ENCODE peak calls at places on chromosomes 16 and 17, in ten cellular contexts. B, M, D, N, K, I, P, W, F and T are unnamed samples.

GRCh38 chr16:1781758-1782407 is 488 bp downstream of the SPSB3 start:
- DNase-seq in M (peak; percentile 45), D (no peak), B (peak; percentile 25), F (peak; percentile 33), P (peak; percentile 35), K (no peak), I (no peak), W (peak; percentile 21), N (no peak), T (no peak)

GRCh38 chr16:49474741-49475140 is 101.1 kb downstream of the C16orf78 start:
- DNase-seq in F (no peak), P (no peak), M (no peak), D (no peak), B (no peak), I (no peak), N (no peak), W (no peak), K (no peak), T (no peak)

GRCh38 chr17:77145635-77146632 is 5.2 kb downstream of the SEC14L1 start:
- DNase-seq in P (peak; percentile 84), K (peak; percentile 25), F (no peak), B (peak; percentile 92), W (peak; percentile 84), N (no peak), D (peak; percentile 62), I (no peak), M (peak; percentile 68), T (no peak)

GRCh38 chr17:6523809-6524355 is 32.5 kb downstream of the PITPNM3 start:
- DNase-seq in N (no peak), W (no peak), I (no peak), K (no peak), M (no peak), B (no peak), D (no peak), P (no peak), F (no peak), T (no peak)

GRCh38 chr16:16797239-16797638 is 418.3 kb downstream of the NPIPA7 start:
- DNase-seq in F (no peak), N (no peak), W (no peak), B (peak; percentile 45), D (no peak), K (no peak), P (no peak), I (no peak), M (no peak), T (no peak)

GRCh38 chr17:7887038-7887481 is 1.5 kb upstream of the CHD3 start:
- DNase-seq in D (peak; percentile 57), B (no peak), M (no peak), W (no peak), K (peak; percentile 96), N (no peak), I (no peak), F (no peak), P (no peak), T (no peak)

GRCh38 chr16:56672761-56673536 is 3.3 kb downstream of the MT1H start:
- DNase-seq in W (no peak), M (no peak), F (no peak), P (no peak), K (no peak), N (no peak), D (no peak), B (no peak), I (no peak), T (no peak)

GRCh38 chr17:17738901-17739300 is 57.6 kb downstream of the RAI1 start:
- DNase-seq in P (peak; percentile 40), M (peak; percentile 54), B (no peak), W (no peak), F (no peak), D (peak; percentile 33), K (no peak), N (no peak), I (no peak), T (no peak)

GRCh38 chr17:64240741-64241347 is 22.2 kb downstream of the TEX2 start:
- DNase-seq in M (peak; percentile 61), F (peak; percentile 78), P (peak; percentile 57), W (peak; percentile 53), K (no peak), B (no peak), D (peak; percentile 63), I (no peak), N (no peak), T (no peak)

GRCh38 chr16:85624646-85625045 is 11.5 kb downstream of the GSE1 start:
- DNase-seq in I (no peak), K (no peak), P (no peak), F (no peak), W (no peak), D (no peak), B (no peak), M (no peak), N (no peak), T (no peak)

GRCh38 chr17:61323015-61323379 is 76.6 kb upstream of the TBX2 start:
- DNase-seq in D (no peak), F (peak; percentile 52), N (no peak), P (no peak), B (no peak), I (no peak), W (no peak), M (no peak), K (no peak), T (no peak)

GRCh38 chr17:40122944-40123810 is 1.4 kb downstream of the MSL1 start:
- DNase-seq in F (peak; percentile 60), P (peak; percentile 46), B (peak; percentile 54), D (no peak), I (peak; percentile 51), N (peak; percentile 53), K (peak; percentile 58), M (peak; percentile 56), W (peak; percentile 32), T (peak; percentile 89)

GRCh38 chr17:81488276-81488860 is 24.2 kb downstream of the ACTG1 start:
- DNase-seq in I (no peak), B (no peak), P (no peak), K (no peak), N (no peak), D (no peak), M (no peak), F (no peak), W (no peak), T (peak; percentile 70)

GRCh38 chr17:10646393-10646990 is 10.6 kb downstream of the MYH3 start:
- DNase-seq in K (peak; percentile 6), N (peak; percentile 19), I (peak; percentile 51), D (peak; percentile 53), M (peak; percentile 61), W (peak; percentile 77), B (peak; percentile 62), P (peak; percentile 75), F (peak; percentile 74), T (peak; percentile 86)

GRCh38 chr17:15955793-15956541 is 11.0 kb downstream of the ADORA2B start:
- DNase-seq in I (no peak), M (no peak), D (no peak), W (no peak), F (no peak), K (no peak), N (no peak), B (no peak), P (no peak), T (no peak)

GRCh38 chr16:24538756-24539294 is 541 bp upstream of the RBBP6 start:
- DNase-seq in D (peak; percentile 89), I (no peak), F (no peak), P (no peak), W (no peak), N (no peak), M (no peak), B (no peak), K (peak; percentile 89), T (no peak)

GRCh38 chr16:54397190-54397835 is 110.7 kb upstream of the IRX3 start:
- DNase-seq in I (no peak), D (no peak), P (no peak), N (no peak), M (no peak), F (no peak), B (no peak), W (peak; percentile 42), K (no peak), T (no peak)

GRCh38 chr16:64589836-64590235 is 532.0 kb downstream of the CDH11 start:
- DNase-seq in B (no peak), I (no peak), W (peak; percentile 0), F (no peak), K (no peak), P (no peak), N (no peak), M (no peak), D (peak; percentile 22), T (no peak)

GRCh38 chr17:40922239-40922638 is 15.2 kb downstream of the KRT23 start:
- DNase-seq in I (no peak), P (peak; percentile 76), N (no peak), M (no peak), D (peak; percentile 94), B (no peak), F (peak; percentile 67), K (no peak), W (peak; percentile 86), T (no peak)